ENCODE peak calls at places on chromosomes 11 and 22, in nine cellular contexts. P, V, G, Y, E, Z, C, W and Q are unnamed samples.
A peak's percentile ranks its signal among the peaks of the same experiment; 100 is the strongest.

GRCh38 chr11:13440100-13440855 is 22.7 kb downstream of the BTBD10 start:
- DNase-seq in Z (peak; percentile 79), W (no peak), V (peak; percentile 96), C (no peak), Y (peak; percentile 46), E (no peak), P (peak; percentile 3), G (peak; percentile 97), Q (peak; percentile 93)

GRCh38 chr11:64428685-64429084 is 69.7 kb downstream of the RPS6KA4 start:
- DNase-seq in E (peak; percentile 60), Y (peak; percentile 70), Z (no peak), W (no peak), V (no peak), P (no peak), C (no peak), G (no peak), Q (no peak)

GRCh38 chr11:120956710-120957500 is 67.0 kb upstream of the TBCEL start:
- DNase-seq in G (no peak), W (no peak), C (peak; percentile 16), E (peak; percentile 80), Z (no peak), V (no peak), P (no peak), Y (peak; percentile 89), Q (peak; percentile 18)

GRCh38 chr11:20156280-20156875 is 3.9 kb downstream of the DBX1 start:
- DNase-seq in Y (peak; percentile 54), V (no peak), E (peak; percentile 86), P (no peak), C (no peak), G (no peak), Z (no peak), W (no peak), Q (no peak)

GRCh38 chr11:81869337-81870065 is 864.2 kb downstream of the FAM181B start:
- DNase-seq in W (no peak), Z (no peak), V (no peak), C (peak; percentile 98), P (no peak), G (no peak), Y (no peak), E (no peak), Q (peak; percentile 82)

GRCh38 chr11:74644084-74644483 is 51.7 kb downstream of the POLD3 start:
- DNase-seq in G (no peak), E (no peak), Y (no peak), C (no peak), V (no peak), P (no peak), W (no peak), Z (no peak), Q (no peak)

GRCh38 chr11:36149538-36150242 is 139.5 kb downstream of the COMMD9 start:
- DNase-seq in Y (peak; percentile 100), E (peak; percentile 82), Z (peak; percentile 99), G (peak; percentile 100), C (peak; percentile 69), P (peak; percentile 99), W (peak; percentile 35), V (peak; percentile 96), Q (peak; percentile 100)

GRCh38 chr11:41237386-41237785 is 222.1 kb downstream of the LRRC4C start:
- DNase-seq in P (no peak), W (no peak), V (no peak), C (no peak), Y (peak; percentile 84), G (no peak), Z (no peak), E (no peak), Q (no peak)

GRCh38 chr22:38120359-38121110 is 10.1 kb upstream of the BAIAP2L2 start:
- DNase-seq in C (no peak), V (no peak), G (no peak), W (no peak), P (no peak), E (no peak), Z (no peak), Y (no peak), Q (no peak)

GRCh38 chr11:100629671-100630070 is 57.4 kb upstream of the ARHGAP42 start:
- DNase-seq in Y (peak; percentile 79), E (no peak), G (no peak), P (no peak), V (no peak), Z (peak; percentile 55), W (no peak), C (no peak), Q (peak; percentile 27)

GRCh38 chr22:29157759-29158535 is 47.7 kb upstream of the EMID1 start:
- DNase-seq in C (no peak), E (no peak), V (no peak), W (no peak), G (no peak), Z (peak; percentile 24), P (peak; percentile 15), Y (peak; percentile 65), Q (no peak)

GRCh38 chr11:80502511-80502910 is 1061.7 kb upstream of the TENM4 start:
- DNase-seq in E (no peak), G (no peak), W (peak; percentile 29), C (no peak), Y (peak; percentile 78), V (no peak), P (no peak), Z (no peak), Q (no peak)

GRCh38 chr22:20430641-20431519 is 6.7 kb downstream of the SCARF2 start:
- DNase-seq in Z (peak; percentile 63), P (peak; percentile 33), V (peak; percentile 75), E (peak; percentile 69), C (no peak), W (peak; percentile 61), Y (peak; percentile 85), G (no peak), Q (peak; percentile 48)

GRCh38 chr11:32056445-32056844 is 34.4 kb upstream of the RCN1 start:
- DNase-seq in P (no peak), G (no peak), Z (peak; percentile 32), W (no peak), C (no peak), Y (no peak), E (no peak), V (peak; percentile 84), Q (peak; percentile 57)

GRCh38 chr11:125188021-125188420 is 23.5 kb downstream of the PKNOX2 start:
- DNase-seq in E (no peak), C (no peak), P (no peak), Z (no peak), V (peak; percentile 43), Y (no peak), W (no peak), G (peak; percentile 54), Q (peak; percentile 61)

GRCh38 chr22:49451070-49451840 is 376.4 kb downstream of the BRD1 start:
- DNase-seq in W (no peak), P (no peak), Y (no peak), E (no peak), Z (no peak), G (no peak), V (no peak), C (no peak), Q (no peak)
- H3K9ac ChIP-seq in W (no peak overlapping the region), P (no peak overlapping the region), Y (peak overlapping the region; percentile 15), E (no peak overlapping the region), Z (no peak overlapping the region), G (no peak overlapping the region), V (no peak overlapping the region), C (no peak overlapping the region), Q (no peak overlapping the region)

DNA sequence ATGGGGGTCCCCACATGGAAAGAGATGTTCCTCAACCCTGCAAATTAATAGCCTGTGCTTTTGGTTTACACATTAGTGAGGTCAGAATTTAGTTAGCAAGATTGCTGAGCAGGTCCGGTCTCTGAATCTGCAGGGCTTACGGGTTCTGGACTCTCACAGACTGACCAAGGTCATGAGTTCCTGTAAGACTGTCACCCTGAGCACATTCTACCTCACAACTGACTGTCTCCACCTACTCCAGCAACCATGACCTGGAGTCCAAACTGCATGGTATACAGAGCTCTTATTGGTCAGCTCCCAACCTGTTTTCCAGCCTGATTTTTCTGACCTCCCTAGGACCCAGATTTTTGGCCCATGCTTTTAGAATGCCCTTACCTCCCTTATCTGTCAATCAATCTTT is 28.2 kb downstream of the DKK3 start:
- DNase-seq in C (no peak), G (no peak), V (no peak), P (no peak), Z (no peak), Y (no peak), E (no peak), W (no peak), Q (no peak)
- H3K4me2 ChIP-seq in C (no peak overlapping the region), G (no peak overlapping the region), V (no peak overlapping the region), P (no peak overlapping the region), Z (no peak overlapping the region), Y (no peak overlapping the region), E (no peak overlapping the region), W (no peak overlapping the region), Q (no peak overlapping the region)

DNA sequence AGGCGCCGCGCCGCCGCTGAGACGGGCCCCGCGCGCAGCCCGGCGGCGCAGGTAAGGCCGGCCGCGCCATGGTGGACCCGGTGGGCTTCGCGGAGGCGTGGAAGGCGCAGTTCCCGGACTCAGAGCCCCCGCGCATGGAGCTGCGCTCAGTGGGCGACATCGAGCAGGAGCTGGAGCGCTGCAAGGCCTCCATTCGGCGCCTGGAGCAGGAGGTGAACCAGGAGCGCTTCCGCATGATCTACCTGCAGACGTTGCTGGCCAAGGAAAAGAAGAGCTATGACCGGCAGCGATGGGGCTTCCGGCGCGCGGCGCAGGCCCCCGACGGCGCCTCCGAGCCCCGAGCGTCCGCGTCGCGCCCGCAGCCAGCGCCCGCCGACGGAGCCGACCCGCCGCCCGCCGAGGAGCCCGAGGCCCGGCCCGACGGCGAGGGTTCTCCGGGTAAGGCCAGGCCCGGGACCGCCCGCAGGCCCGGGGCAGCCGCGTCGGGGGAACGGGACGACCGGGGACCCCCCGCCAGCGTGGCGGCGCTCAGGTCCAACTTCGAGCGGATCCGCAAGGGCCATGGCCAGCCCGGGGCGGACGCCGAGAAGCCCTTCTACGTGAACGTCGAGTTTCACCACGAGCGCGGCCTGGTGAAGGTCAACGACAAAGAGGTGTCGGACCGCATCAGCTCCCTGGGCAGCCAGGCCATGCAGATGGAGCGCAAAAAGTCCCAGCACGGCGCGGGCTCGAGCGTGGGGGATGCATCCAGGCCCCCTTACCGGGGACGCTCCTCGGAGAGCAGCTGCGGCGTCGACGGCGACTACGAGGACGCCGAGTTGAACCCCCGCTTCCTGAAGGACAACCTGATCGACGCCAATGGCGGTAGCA is 819 bp downstream of the BCR start:
- DNase-seq in Y (peak; percentile 55), G (no peak), C (peak; percentile 42), E (no peak), W (no peak), V (peak; percentile 43), Z (peak; percentile 17), P (no peak), Q (peak; percentile 39)
- H3K9ac ChIP-seq in Y (peak overlapping the region; percentile 95), G (peak overlapping the region; percentile 76), C (peak overlapping the region; percentile 76), E (peak overlapping the region; percentile 67), W (peak overlapping the region; percentile 95), V (peak overlapping the region; percentile 66), Z (peak overlapping the region; percentile 58), P (peak overlapping the region; percentile 67), Q (peak overlapping the region; percentile 46)

DNA sequence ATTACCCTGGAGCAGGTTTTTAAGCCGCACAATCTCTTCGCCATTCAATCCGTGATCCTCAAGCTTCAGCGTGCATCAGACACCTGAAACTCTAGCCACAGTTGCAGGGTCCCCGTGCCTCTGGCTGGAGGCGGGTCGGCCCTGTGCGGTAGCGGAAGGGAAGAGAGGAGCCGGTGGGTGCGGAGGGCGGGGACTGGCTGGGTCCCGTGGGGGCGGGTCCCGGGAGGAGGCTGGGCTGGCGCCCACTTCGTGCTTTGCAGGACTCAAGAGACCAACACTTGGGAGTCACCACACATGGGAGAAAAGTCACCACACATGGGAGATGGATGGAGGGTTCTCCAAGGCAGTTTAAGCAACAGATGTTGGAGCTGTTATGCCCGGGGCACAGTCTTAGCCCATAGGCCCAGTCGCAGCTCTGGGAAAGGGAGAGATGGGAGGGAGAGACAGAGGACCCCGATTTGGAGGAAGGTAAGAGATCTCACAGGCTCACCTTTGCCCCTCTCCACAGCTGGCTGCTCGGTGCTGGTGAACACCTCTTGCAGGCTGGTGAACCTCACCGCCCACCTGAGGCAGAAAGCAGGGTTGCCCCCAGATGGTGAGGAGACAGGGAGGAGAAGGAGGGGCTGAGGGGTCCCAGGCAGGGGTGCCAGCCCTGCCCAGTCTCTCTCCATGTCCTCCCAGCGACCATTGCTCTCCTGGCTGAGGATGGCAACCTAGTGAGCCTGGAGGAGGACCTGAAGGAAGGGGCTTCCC is 965 bp downstream of the C22orf15 start:
- DNase-seq in Z (no peak), V (no peak), C (no peak), W (no peak), G (no peak), E (peak; percentile 74), P (no peak), Y (peak; percentile 42), Q (no peak)
- H3K4me2 ChIP-seq in Z (no peak overlapping the region), V (no peak overlapping the region), C (no peak overlapping the region), W (peak overlapping the region; percentile 19), G (peak overlapping the region; percentile 17), E (peak overlapping the region; percentile 49), P (no peak overlapping the region), Y (peak overlapping the region; percentile 37), Q (no peak overlapping the region)